ENCODE peak calls at places on chromosome 7, in five cellular contexts. E is naive thymus-derived CD4-positive, alpha-beta T cell; U is tibial nerve; F is astrocyte; N is colonic mucosa. J is an unnamed sample. For H3K27me3, the result is how much of the 10 kb centered on the place peaks cover.

GRCh38 chr7:73829921-73830617 is 727 bp upstream of the CLDN4 start:
- DNase-seq in F (no peak), E (no peak), U (no peak), N (peak), J (peak)

GRCh38 chr7:87148332-87148955 is 3.8 kb upstream of the DMTF1 start:
- DNase-seq in N (no peak), E (no peak), F (no peak), U (no peak), J (no peak)

GRCh38 chr7:27248911-27249723 is 6.5 kb downstream of the EVX1 start:
- DNase-seq in N (no peak), E (no peak), F (peak), U (no peak), J (no peak)

GRCh38 chr7:85392789-85393188 is 205.9 kb upstream of the SEMA3D start:
- DNase-seq in U (no peak), F (no peak), N (no peak), E (no peak), J (no peak)

GRCh38 chr7:149717481-149717880 is 55.9 kb downstream of the ZNF467 start:
- DNase-seq in U (no peak), N (no peak), E (no peak), F (no peak), J (no peak)

GRCh38 chr7:128281605-128282380 is 40.7 kb downstream of the LEP start:
- DNase-seq in F (no peak), U (no peak), N (no peak), E (no peak), J (no peak)

GRCh38 chr7:45255187-45255586 is 97.6 kb downstream of the RAMP3 start:
- DNase-seq in U (no peak), F (no peak), N (no peak), E (no peak), J (no peak)

GRCh38 chr7:40232242-40232929 is 97.6 kb downstream of the SUGCT start:
- DNase-seq in U (peak), N (peak), E (no peak), F (peak), J (peak)

GRCh38 chr7:45638916-45639315 is 64.7 kb downstream of the ADCY1 start:
- DNase-seq in U (no peak), E (no peak), F (no peak), N (no peak), J (no peak)

GRCh38 chr7:33973235-33974015 is 68.1 kb downstream of the BMPER start:
- DNase-seq in E (no peak), F (no peak), N (no peak), U (no peak), J (no peak)

GRCh38 chr7:46776790-46777189 is 805.1 kb downstream of the TNS3 start:
- DNase-seq in N (no peak), E (no peak), F (no peak), U (no peak), J (no peak)

GRCh38 chr7:91685544-91685943 is 195.0 kb downstream of the MTERF1 start:
- DNase-seq in N (no peak), F (peak), E (no peak), U (no peak), J (no peak)

GRCh38 chr7:116692599-116693308 is 20.8 kb downstream of the MET start:
- DNase-seq in N (no peak), U (no peak), F (peak), E (no peak), J (peak)

GRCh38 chr7:20441346-20441745 is 110.6 kb downstream of the ITGB8 start:
- DNase-seq in U (no peak), F (no peak), E (no peak), N (no peak), J (no peak)
- H3K27me3 ChIP-seq in U (under half), F (under half), E (under half), N (under half), J (under half)

GRCh38 chr7:35252584-35252983 is 1.3 kb downstream of the TBX20 start:
- DNase-seq in E (no peak), N (no peak), U (no peak), F (no peak), J (no peak)
- H3K4me3 ChIP-seq in E (no peak), N (no peak), U (no peak), F (no peak), J (no peak)

GRCh38 chr7:158008267-158008666 is 579.4 kb downstream of the PTPRN2 start:
- DNase-seq in N (no peak), E (no peak), U (no peak), F (no peak), J (no peak)

GRCh38 chr7:158009886-158010285 is 577.7 kb downstream of the PTPRN2 start:
- DNase-seq in U (no peak), F (no peak), N (no peak), E (no peak), J (no peak)

GRCh38 chr7:158013085-158013668 is 574.4 kb downstream of the PTPRN2 start:
- DNase-seq in N (no peak), E (no peak), U (no peak), F (no peak), J (peak)

GRCh38 chr7:158011941-158012340 is 575.7 kb downstream of the PTPRN2 start:
- DNase-seq in N (no peak), F (no peak), U (no peak), E (no peak), J (no peak)

DNA sequence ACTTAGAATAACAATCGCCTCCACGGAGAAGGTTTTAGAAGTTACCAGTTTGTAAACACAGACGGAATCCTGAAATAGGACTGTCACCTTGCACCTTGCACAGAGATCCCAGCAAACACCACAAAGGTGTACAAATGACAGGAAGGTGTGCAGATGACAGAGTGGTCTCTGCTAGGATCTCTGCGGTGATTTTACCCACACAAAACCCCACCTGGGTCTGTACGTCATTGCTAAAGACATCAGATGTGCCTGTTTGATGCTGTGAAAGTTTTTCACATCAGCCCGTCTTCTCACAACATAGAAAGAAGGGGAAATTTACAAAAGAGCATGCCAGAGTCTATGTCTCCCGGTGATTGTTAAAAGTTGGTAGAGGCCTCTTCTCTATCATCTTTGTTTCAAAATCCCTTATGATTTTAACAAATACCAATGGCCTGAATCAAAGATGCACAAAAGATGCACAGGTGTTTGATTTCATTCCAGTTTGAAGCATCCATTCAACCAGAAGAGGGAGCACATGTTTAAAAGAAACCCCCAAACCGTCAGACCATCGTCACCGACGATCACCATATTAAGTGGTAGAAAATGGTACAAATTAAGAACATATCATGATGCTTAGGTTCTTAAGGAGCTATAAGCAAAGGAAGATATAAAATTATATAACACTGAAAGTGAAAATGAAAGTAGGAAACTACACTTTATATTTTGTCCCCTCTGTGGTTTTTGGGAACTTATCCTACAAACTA is 576.5 kb downstream of the PTPRN2 start:
- DNase-seq in N (no peak), E (no peak), F (no peak), U (no peak), J (no peak)
- H3K27me3 ChIP-seq in N (under half), E (under half), F (under half), U (under half), J (under half)

GRCh38 chr7:106252568-106252967 is 32.2 kb downstream of the NAMPT start:
- DNase-seq in U (no peak), E (no peak), N (no peak), F (no peak), J (no peak)
- H3K4me3 ChIP-seq in U (no peak), E (no peak), N (no peak), F (no peak), J (no peak)

GRCh38 chr7:43015301-43015700 is 83.1 kb downstream of the MRPL32 start:
- DNase-seq in U (no peak), N (no peak), E (no peak), F (no peak), J (no peak)

GRCh38 chr7:43006008-43006407 is 73.8 kb downstream of the MRPL32 start:
- DNase-seq in E (no peak), U (no peak), F (no peak), N (no peak), J (no peak)

GRCh38 chr7:43014374-43014773 is 82.2 kb downstream of the MRPL32 start:
- DNase-seq in F (no peak), U (no peak), E (no peak), N (no peak), J (no peak)

DNA sequence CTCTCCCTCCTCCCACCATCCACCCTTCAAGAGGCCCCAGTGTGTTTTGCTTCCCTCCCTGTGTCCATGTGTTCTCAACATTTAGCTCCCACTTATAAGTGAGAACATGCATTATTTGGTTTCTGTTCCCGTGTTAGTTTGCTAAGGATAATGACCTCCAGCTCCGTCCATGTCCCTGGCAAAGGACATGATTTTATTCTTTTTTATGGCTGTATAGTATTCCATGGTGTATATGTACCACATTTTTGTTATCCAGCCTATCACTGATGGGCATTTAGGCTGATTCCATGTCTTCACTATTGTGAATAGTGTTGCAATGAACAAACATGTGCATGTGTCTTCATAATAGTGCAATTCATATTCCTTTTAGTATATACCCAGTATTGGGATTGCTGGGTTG is 79.7 kb downstream of the MRPL32 start:
- DNase-seq in F (no peak), N (no peak), U (no peak), E (no peak), J (no peak)
- H3K27me3 ChIP-seq in F (under half), N (under half), U (under half), E (under half), J (under half)

GRCh38 chr7:922334-923107 is 32.0 kb downstream of the ADAP1 start:
- DNase-seq in U (no peak), N (no peak), F (no peak), E (peak), J (no peak)
- H3K4me3 ChIP-seq in U (no peak), N (peak), F (no peak), E (peak), J (no peak)

GRCh38 chr7:1239455-1240295 is 7.0 kb downstream of the UNCX start:
- DNase-seq in N (no peak), F (no peak), E (no peak), U (no peak), J (no peak)

GRCh38 chr7:1241510-1242128 is 8.9 kb downstream of the UNCX start:
- DNase-seq in U (no peak), E (no peak), F (no peak), N (no peak), J (no peak)

GRCh38 chr7:1242129-1242572 is 9.5 kb downstream of the UNCX start:
- DNase-seq in F (no peak), E (no peak), N (no peak), U (no peak), J (no peak)

GRCh38 chr7:1240296-1240820 is 7.7 kb downstream of the UNCX start:
- DNase-seq in E (no peak), F (no peak), U (no peak), N (no peak), J (no peak)

GRCh38 chr7:1240917-1241509 is 8.3 kb downstream of the UNCX start:
- DNase-seq in E (no peak), F (no peak), U (no peak), N (no peak), J (no peak)
- H3K27me3 ChIP-seq in E (under half), F (half or more), U (half or more), N (half or more), J (under half)

DNA sequence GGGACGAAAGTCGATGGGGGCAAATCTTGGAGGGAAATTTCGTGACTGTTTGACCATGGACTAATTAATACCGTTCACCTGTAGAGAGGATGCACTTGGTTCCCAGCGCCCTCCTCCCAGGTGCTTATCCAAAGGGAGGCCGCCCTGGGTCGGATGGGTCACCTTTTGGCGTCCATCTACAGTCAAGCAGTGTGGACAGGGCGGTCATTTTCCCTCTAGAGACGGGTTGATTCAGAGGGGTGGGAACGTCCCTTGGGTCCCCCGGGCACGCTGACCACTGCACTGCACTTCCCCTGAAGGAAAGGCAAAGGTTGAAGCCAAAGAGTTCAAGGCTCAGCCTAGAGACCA is 2.0 kb downstream of the PRR15 start:
- DNase-seq in E (no peak), U (no peak), N (no peak), F (no peak), J (no peak)
- H3K4me3 ChIP-seq in E (no peak), U (no peak), N (peak), F (peak), J (peak)